ENCODE peak calls at places on chromosome 7, in seven cellular contexts. N, X, F, V, H, B and O are unnamed samples.

GRCh38 chr7:144835166-144835611 is 664 bp downstream of the TPK1 start:
- DNase-seq in N (peak; percentile 8), X (peak; percentile 53), F (peak; percentile 75), V (no peak), H (peak; percentile 59), B (peak; percentile 42), O (peak; percentile 57)

GRCh38 chr7:11243739-11244138 is 270.1 kb downstream of the PHF14 start:
- DNase-seq in N (no peak), X (no peak), F (no peak), V (no peak), H (no peak), B (no peak), O (no peak)

GRCh38 chr7:7177044-7177517 is 5.3 kb upstream of the C1GALT1 start:
- DNase-seq in N (peak; percentile 50), X (no peak), F (no peak), V (peak; percentile 99), H (peak; percentile 17), B (peak; percentile 75), O (peak; percentile 62)

GRCh38 chr7:127713006-127713405 is 61.0 kb downstream of the SND1 start:
- DNase-seq in N (no peak), X (no peak), F (no peak), V (no peak), H (no peak), B (no peak), O (no peak)

GRCh38 chr7:5596896-5597246 is 173.2 kb upstream of the TNRC18 start:
- DNase-seq in N (no peak), X (no peak), F (no peak), V (no peak), H (no peak), B (no peak), O (no peak)

GRCh38 chr7:43658718-43659548 is 70.4 kb downstream of the COA1 start:
- DNase-seq in N (no peak), X (no peak), F (no peak), V (peak; percentile 70), H (no peak), B (no peak), O (peak; percentile 98)

GRCh38 chr7:22262538-22262937 is 94.4 kb downstream of the RAPGEF5 start:
- DNase-seq in N (no peak), X (no peak), F (no peak), V (no peak), H (no peak), B (no peak), O (no peak)

GRCh38 chr7:28754027-28754426 is 204.1 kb downstream of the TRIL start:
- DNase-seq in N (peak; percentile 68), X (no peak), F (no peak), V (peak; percentile 79), H (no peak), B (no peak), O (peak; percentile 78)

GRCh38 chr7:77353911-77354310 is 62.2 kb downstream of the GSAP start:
- DNase-seq in N (no peak), X (no peak), F (no peak), V (no peak), H (no peak), B (no peak), O (no peak)

GRCh38 chr7:1670894-1671875 is 1.1 kb downstream of the ELFN1 start:
- DNase-seq in N (peak; percentile 68), X (peak; percentile 5), F (no peak), V (no peak), H (no peak), B (peak; percentile 10), O (no peak)

GRCh38 chr7:45597286-45597984 is 23.3 kb downstream of the ADCY1 start:
- DNase-seq in N (no peak), X (no peak), F (no peak), V (no peak), H (no peak), B (no peak), O (no peak)

GRCh38 chr7:38127216-38128207 is 50.5 kb upstream of the STARD3NL start:
- DNase-seq in N (no peak), X (no peak), F (no peak), V (no peak), H (no peak), B (no peak), O (no peak)

GRCh38 chr7:91579837-91580236 is 300.7 kb downstream of the MTERF1 start:
- DNase-seq in N (no peak), X (no peak), F (no peak), V (no peak), H (no peak), B (no peak), O (no peak)

GRCh38 chr7:157715071-157715937 is 378.5 kb downstream of the DNAJB6 start:
- DNase-seq in N (no peak), X (no peak), F (peak; percentile 20), V (no peak), H (no peak), B (no peak), O (no peak)

GRCh38 chr7:4128161-4128560 is 553.9 kb upstream of the FOXK1 start:
- DNase-seq in N (no peak), X (no peak), F (no peak), V (no peak), H (no peak), B (no peak), O (no peak)

GRCh38 chr7:137987563-137987962 is 14.3 kb downstream of the CREB3L2 start:
- DNase-seq in N (no peak), X (no peak), F (no peak), V (no peak), H (no peak), B (no peak), O (no peak)

GRCh38 chr7:157501576-157501975 is 164.8 kb downstream of the DNAJB6 start:
- DNase-seq in N (no peak), X (no peak), F (no peak), V (no peak), H (no peak), B (no peak), O (no peak)

GRCh38 chr7:39637963-39638485 is 14.7 kb downstream of the RALA start:
- DNase-seq in N (no peak), X (no peak), F (no peak), V (no peak), H (no peak), B (no peak), O (no peak)

GRCh38 chr7:8125680-8126444 is 136.1 kb downstream of the ICA1 start:
- DNase-seq in N (no peak), X (no peak), F (peak; percentile 76), V (no peak), H (no peak), B (no peak), O (no peak)

GRCh38 chr7:88399036-88399435 is 92.3 kb upstream of the STEAP4 start:
- DNase-seq in N (no peak), X (no peak), F (no peak), V (no peak), H (no peak), B (no peak), O (no peak)